ENCODE peak calls at places on chromosome 14, in four cellular contexts. K is stimulated activated effector memory CD8-positive, alpha-beta T cell treated with anti-CD3 and anti-CD28 coated beads, Interleukin-12 subunit alpha, Interleukin-12 subunit beta, amount 100 ng/mL, for 72 hours; V is upper lobe of right lung; Y is GOT3. G is an unnamed sample.
A peak's percentile ranks its signal among the peaks of the same experiment; 100 is the strongest.

GRCh38 chr14:101819251-101819990 is 57.9 kb downstream of the PPP2R5C start:
- DNase-seq in K (peak; percentile 83), V (no peak), Y (no peak), G (no peak)

GRCh38 chr14:101808020-101808641 is 46.6 kb downstream of the PPP2R5C start:
- DNase-seq in K (no peak), V (no peak), Y (no peak), G (no peak)

GRCh38 chr14:38549549-38549948 is 293.7 kb upstream of the CLEC14A start:
- DNase-seq in K (no peak), V (no peak), Y (no peak), G (no peak)

GRCh38 chr14:85165091-85165490 is 364.9 kb upstream of the FLRT2 start:
- DNase-seq in K (no peak), V (no peak), Y (no peak), G (no peak)

GRCh38 chr14:101405931-101406330 is 155.4 kb upstream of the DIO3 start:
- DNase-seq in K (no peak), V (no peak), Y (no peak), G (no peak)

GRCh38 chr14:66165337-66165736 is 320.8 kb upstream of the CCDC196 start:
- DNase-seq in K (no peak), V (no peak), Y (no peak), G (no peak)

GRCh38 chr14:68079941-68080697 is 260.5 kb downstream of the RAD51B start:
- DNase-seq in K (no peak), V (no peak), Y (no peak), G (no peak)

GRCh38 chr14:75653563-75653962 is 7.1 kb downstream of the ERG28 start:
- DNase-seq in K (no peak), V (no peak), Y (no peak), G (no peak)

GRCh38 chr14:105168979-105169507 is 467 bp upstream of the JAG2 start:
- DNase-seq in K (no peak), V (no peak), Y (no peak), G (no peak)

GRCh38 chr14:31025335-31026075 is at the start of gene AP4S1:
- DNase-seq in K (peak; percentile 80), V (peak; percentile 79), Y (no peak), G (peak; percentile 34)

GRCh38 chr14:56176530-56176929 is 58.3 kb downstream of the PELI2 start:
- DNase-seq in K (no peak), V (no peak), Y (no peak), G (no peak)

GRCh38 chr14:88748288-88748687 is 44.5 kb downstream of the EML5 start:
- DNase-seq in K (no peak), V (no peak), Y (no peak), G (no peak)

GRCh38 chr14:52950410-52950897 is 396 bp downstream of the FERMT2 start:
- DNase-seq in K (peak; percentile 62), V (peak; percentile 77), Y (no peak), G (no peak)

GRCh38 chr14:94542111-94542810 is 19.0 kb upstream of the SERPINA4 start:
- DNase-seq in K (no peak), V (no peak), Y (no peak), G (no peak)

GRCh38 chr14:73240816-73241480 is 3.6 kb downstream of the PAPLN start:
- DNase-seq in K (no peak), V (no peak), Y (no peak), G (no peak)

GRCh38 chr14:35335388-35336092 is 43.4 kb downstream of the PSMA6 start:
- DNase-seq in K (no peak), V (peak; percentile 71), Y (no peak), G (no peak)

GRCh38 chr14:104732355-104732804 is 8.4 kb downstream of the ADSS1 start:
- DNase-seq in K (no peak), V (peak; percentile 87), Y (no peak), G (no peak)

GRCh38 chr14:51535443-51536044 is 116.2 kb upstream of the FRMD6 start:
- DNase-seq in K (no peak), V (no peak), Y (no peak), G (no peak)

GRCh38 chr14:74459289-74459946 is 33.4 kb upstream of the SYNDIG1L start:
- DNase-seq in K (peak; percentile 62), V (no peak), Y (no peak), G (no peak)

GRCh38 chr14:70052990-70053389 is 135.8 kb downstream of the SLC8A3 start:
- DNase-seq in K (no peak), V (no peak), Y (no peak), G (no peak)

GRCh38 chr14:103315368-103315911 is 18.6 kb upstream of the EIF5 start:
- DNase-seq in K (no peak), V (no peak), Y (no peak), G (no peak)

GRCh38 chr14:21525571-21525970 is 575 bp downstream of the SALL2 start:
- DNase-seq in K (no peak), V (no peak), Y (no peak), G (no peak)

GRCh38 chr14:78725086-78725485 is 554.9 kb downstream of the NRXN3 start:
- DNase-seq in K (no peak), V (no peak), Y (no peak), G (no peak)

GRCh38 chr14:50000215-50001145 is 107.6 kb downstream of the ARF6 start:
- DNase-seq in K (peak; percentile 93), V (peak; percentile 81), Y (no peak), G (peak; percentile 52)

GRCh38 chr14:63982156-63982555 is 129.4 kb downstream of the SYNE2 start:
- DNase-seq in K (no peak), V (no peak), Y (no peak), G (no peak)

GRCh38 chr14:54369343-54369742 is 27.5 kb upstream of the CDKN3 start:
- DNase-seq in K (no peak), V (no peak), Y (no peak), G (no peak)

GRCh38 chr14:104353921-104354701 is 215.7 kb downstream of the KIF26A start:
- DNase-seq in K (no peak), V (peak; percentile 62), Y (no peak), G (no peak)

GRCh38 chr14:21711360-21711961 is 37.8 kb upstream of the OR4E1 start:
- DNase-seq in K (no peak), V (no peak), Y (no peak), G (no peak)

GRCh38 chr14:34257505-34257904 is 204.5 kb downstream of the SPTSSA start:
- DNase-seq in K (no peak), V (no peak), Y (no peak), G (no peak)

GRCh38 chr14:99884834-99885648 is 91.8 kb downstream of the EML1 start:
- DNase-seq in K (no peak), V (no peak), Y (no peak), G (no peak)

GRCh38 chr14:100748403-100748802 is 21.7 kb downstream of the DLK1 start:
- DNase-seq in K (no peak), V (peak; percentile 6), Y (no peak), G (no peak)

GRCh38 chr14:32947081-32947480 is 8.4 kb downstream of the NPAS3 start:
- DNase-seq in K (no peak), V (no peak), Y (no peak), G (no peak)

GRCh38 chr14:33642080-33642479 is 308.8 kb downstream of the EGLN3 start:
- DNase-seq in K (no peak), V (no peak), Y (no peak), G (no peak)

GRCh38 chr14:92952497-92953298 is 29.7 kb downstream of the CHGA start:
- DNase-seq in K (no peak), V (peak; percentile 75), Y (no peak), G (no peak)

GRCh38 chr14:95895720-95896119 is 19.1 kb downstream of the TUNAR start:
- DNase-seq in K (no peak), V (no peak), Y (no peak), G (peak; percentile 9)

GRCh38 chr14:61559641-61560201 is 135.6 kb upstream of the HIF1A start:
- DNase-seq in K (no peak), V (no peak), Y (no peak), G (no peak)